ENCODE peak calls at places on chromosomes 4 and X, in seven cellular contexts. I, P, Z, D, B, Y and A are unnamed samples. For H3K9me3 and H3K4me1, the result is how much of the 10 kb centered on the place peaks cover.

GRCh38 chrX:71540801-71541545 is 8.1 kb downstream of the OGT start:
- DNase-seq in I (no peak), P (no peak), Z (no peak), D (no peak), B (no peak), Y (no peak), A (no peak)

GRCh38 chr4:8180310-8181093 is 18.6 kb upstream of the SH3TC1 start:
- DNase-seq in I (no peak), P (no peak), Z (no peak), D (no peak), B (no peak), Y (no peak), A (no peak)

GRCh38 chr4:76950052-76950845 is 697 bp downstream of the SEPTIN11 start:
- DNase-seq in I (no peak), P (peak), Z (peak), D (peak), B (peak), Y (peak), A (peak)

GRCh38 chrX:2894885-2895292 is 34.2 kb downstream of the ARSD start:
- DNase-seq in I (no peak), P (no peak), Z (peak), D (no peak), B (no peak), Y (peak), A (no peak)

GRCh38 chrX:68199062-68199848 is 234.0 kb downstream of the OPHN1 start:
- DNase-seq in I (no peak), P (no peak), Z (no peak), D (no peak), B (no peak), Y (no peak), A (no peak)

GRCh38 chr4:31007858-31008257 is 287.7 kb downstream of the PCDH7 start:
- DNase-seq in I (no peak), P (no peak), Z (no peak), D (no peak), B (no peak), Y (no peak), A (no peak)

GRCh38 chrX:420496-421223 is 34.0 kb upstream of the PPP2R3B start:
- DNase-seq in I (no peak), P (no peak), Z (no peak), D (no peak), B (no peak), Y (no peak), A (no peak)

GRCh38 chrX:48789366-48790220 is 3.2 kb downstream of the GATA1 start:
- DNase-seq in I (no peak), P (no peak), Z (no peak), D (no peak), B (no peak), Y (no peak), A (no peak)

GRCh38 chr4:83657336-83657735 is 121.4 kb downstream of the GPAT3 start:
- DNase-seq in I (no peak), P (no peak), Z (no peak), D (no peak), B (no peak), Y (no peak), A (no peak)

GRCh38 chr4:99457676-99458075 is 22.5 kb upstream of the ADH7 start:
- DNase-seq in I (no peak), P (no peak), Z (no peak), D (no peak), B (no peak), Y (no peak), A (no peak)

GRCh38 chrX:103584606-103585005 is 709 bp upstream of the TCEAL4 start:
- DNase-seq in I (no peak), P (no peak), Z (peak), D (no peak), B (no peak), Y (no peak), A (no peak)

GRCh38 chr4:48997962-48998361 is 11.9 kb downstream of the CWH43 start:
- DNase-seq in I (no peak), P (no peak), Z (no peak), D (no peak), B (no peak), Y (no peak), A (no peak)
- H3K9me3 ChIP-seq in I (under half), P (under half), Z (under half), D (under half), B (under half), Y (under half), A (under half)

GRCh38 chr4:2482192-2482591 is 13.3 kb downstream of the RNF4 start:
- DNase-seq in I (no peak), P (no peak), Z (no peak), D (no peak), B (no peak), Y (no peak), A (no peak)

GRCh38 chr4:2480649-2481048 is 11.7 kb downstream of the RNF4 start:
- DNase-seq in I (no peak), P (no peak), Z (no peak), D (no peak), B (no peak), Y (no peak), A (no peak)

GRCh38 chr4:2483237-2483636 is 14.3 kb downstream of the RNF4 start:
- DNase-seq in I (no peak), P (no peak), Z (no peak), D (no peak), B (no peak), Y (no peak), A (no peak)

GRCh38 chr4:2484169-2484568 is 15.3 kb downstream of the RNF4 start:
- DNase-seq in I (no peak), P (no peak), Z (no peak), D (no peak), B (no peak), Y (no peak), A (no peak)

DNA sequence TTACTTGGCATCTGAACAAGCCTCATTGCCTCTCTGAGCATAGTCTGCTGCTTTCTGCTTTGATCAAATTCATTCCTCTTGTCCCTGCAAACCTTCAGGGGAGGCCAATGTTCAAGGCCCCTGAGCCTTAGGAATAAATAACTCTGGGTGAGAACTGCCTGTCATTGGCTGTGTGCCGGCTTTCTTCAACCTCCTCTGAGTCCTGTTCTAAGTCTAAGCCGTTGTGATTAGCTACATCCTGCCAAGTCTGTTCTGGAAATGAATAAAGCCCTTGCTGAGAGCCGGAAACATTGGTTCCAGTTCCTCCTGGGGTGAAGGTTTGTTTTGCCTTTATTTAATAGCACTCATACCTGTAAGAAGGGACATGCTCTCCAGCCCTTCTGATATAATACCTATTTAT is 13.8 kb downstream of the RNF4 start:
- DNase-seq in I (no peak), P (no peak), Z (peak), D (no peak), B (peak), Y (no peak), A (no peak)
- H3K4me1 ChIP-seq in I (half or more), P (half or more), Z (under half), D (half or more), B (under half), Y (under half), A (half or more)

DNA sequence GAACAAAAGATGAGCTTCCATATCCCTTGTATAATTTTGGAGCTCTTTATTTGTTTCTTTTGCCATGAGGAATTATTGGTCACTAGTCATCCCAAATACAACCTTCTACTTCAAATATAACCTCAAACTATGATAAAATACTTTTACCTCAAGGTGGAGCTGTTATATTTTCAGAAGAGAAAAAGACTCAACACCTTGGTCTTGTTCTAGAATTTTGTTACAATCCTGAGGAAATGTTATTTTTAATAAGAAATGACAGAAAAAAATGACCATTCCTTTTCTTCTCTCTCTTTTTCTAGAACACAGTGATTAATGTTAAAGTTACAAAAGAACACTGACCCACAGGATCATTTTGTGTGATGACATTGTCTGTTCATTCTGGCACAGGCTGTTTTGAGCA is 159.5 kb upstream of the CTSO start:
- DNase-seq in I (no peak), P (no peak), Z (no peak), D (no peak), B (no peak), Y (no peak), A (no peak)
- TF ChIP-seq CTCF in I (peak), P (no peak), Z (peak), D (no peak), B (no peak), Y (peak), A (peak)

GRCh38 chrX:145002776-145003175 is 244.5 kb upstream of the SPANXN1 start:
- DNase-seq in I (no peak), P (no peak), Z (no peak), D (no peak), B (no peak), Y (no peak), A (no peak)
- H3K9me3 ChIP-seq in I (under half), P (under half), Z (under half), D (under half), B (under half), Y (under half), A (under half)

GRCh38 chr4:59024257-59024656 is 1914.1 kb upstream of the IGFBP7 start:
- DNase-seq in I (no peak), P (no peak), Z (no peak), D (no peak), B (no peak), Y (no peak), A (no peak)
- H3K4me1 ChIP-seq in I (under half), P (under half), Z (under half), D (under half), B (under half), Y (under half), A (under half)

GRCh38 chr4:3531306-3531886 is 826 bp downstream of the LRPAP1 start:
- DNase-seq in I (no peak), P (peak), Z (peak), D (no peak), B (no peak), Y (no peak), A (no peak)
- TF ChIP-seq CTCF in I (no peak), P (no peak), Z (no peak), D (no peak), B (no peak), Y (no peak), A (no peak)

DNA sequence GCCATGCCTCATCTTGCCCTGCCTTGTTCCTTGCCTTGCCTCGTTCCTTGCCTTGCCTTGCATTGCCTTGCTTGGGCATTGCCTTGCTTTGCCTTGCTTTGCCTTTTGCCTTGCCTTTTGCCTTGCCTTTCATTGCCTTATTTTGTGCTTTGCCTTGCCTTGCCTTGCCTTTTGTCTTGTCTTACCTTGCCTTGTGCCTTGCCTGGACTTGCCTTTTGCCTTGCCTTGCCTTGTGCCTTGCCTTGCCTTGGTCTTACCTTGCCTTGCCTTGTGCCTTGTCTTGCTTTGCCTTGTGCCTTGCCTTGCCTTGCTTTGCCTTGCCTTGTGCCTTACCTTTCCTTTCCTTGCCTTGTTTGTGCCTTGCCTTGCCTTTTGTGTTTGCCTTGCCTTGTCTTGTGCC is 88.2 kb downstream of the TAB3 start:
- DNase-seq in I (no peak), P (no peak), Z (no peak), D (no peak), B (no peak), Y (no peak), A (no peak)
- H3K9me3 ChIP-seq in I (under half), P (under half), Z (under half), D (under half), B (under half), Y (under half), A (under half)

GRCh38 chrX:9535101-9535500 is 70.2 kb downstream of the TBL1X start:
- DNase-seq in I (no peak), P (no peak), Z (no peak), D (no peak), B (no peak), Y (no peak), A (no peak)
- H3K4me1 ChIP-seq in I (under half), P (under half), Z (under half), D (under half), B (under half), Y (under half), A (under half)

GRCh38 chrX:8971116-8971515 is 62.8 kb downstream of the FAM9B start:
- DNase-seq in I (no peak), P (no peak), Z (peak), D (no peak), B (no peak), Y (no peak), A (no peak)
- TF ChIP-seq CTCF in I (peak), P (peak), Z (peak), D (peak), B (peak), Y (peak), A (peak)